ENCODE peak calls at places on chromosomes 4 and X, in nine cellular contexts. One of them, this sample, is unnamed.

GRCh38 chrX:23885803-23886202 is 21.9 kb downstream of the APOO start:
- DNase-seq in lower leg skin: no peak
- DNase-seq in DMS53: no peak
- DNase-seq in astrocyte of the spinal cord: peak
- DNase-seq in GM20000: no peak
- DNase-seq in activated CD4-positive, alpha-beta T cell treated with anti-CD3 and anti-CD28 coated beads for 36 hours: no peak
- DNase-seq in cardiac muscle cell: no peak
- DNase-seq in NCI-H1092 treated with DMSO at 0.1 percent for 48 hours: no peak
- DNase-seq in choroid plexus epithelial cell: peak
- DNase-seq in this sample: no peak

GRCh38 chrX:45322820-45323219 is 122.1 kb upstream of the DIPK2B start:
- DNase-seq in activated CD4-positive, alpha-beta T cell treated with anti-CD3 and anti-CD28 coated beads for 36 hours: no peak
- DNase-seq in choroid plexus epithelial cell: peak
- DNase-seq in NCI-H1092 treated with DMSO at 0.1 percent for 48 hours: no peak
- DNase-seq in lower leg skin: no peak
- DNase-seq in cardiac muscle cell: peak
- DNase-seq in GM20000: no peak
- DNase-seq in DMS53: peak
- DNase-seq in astrocyte of the spinal cord: peak
- DNase-seq in this sample: no peak

GRCh38 chr4:78612398-78613005 is 60.9 kb downstream of the ANXA3 start:
- DNase-seq in lower leg skin: no peak
- DNase-seq in GM20000: peak
- DNase-seq in choroid plexus epithelial cell: peak
- DNase-seq in activated CD4-positive, alpha-beta T cell treated with anti-CD3 and anti-CD28 coated beads for 36 hours: peak
- DNase-seq in NCI-H1092 treated with DMSO at 0.1 percent for 48 hours: peak
- DNase-seq in DMS53: peak
- DNase-seq in cardiac muscle cell: peak
- DNase-seq in astrocyte of the spinal cord: peak
- DNase-seq in this sample: peak

GRCh38 chrX:85836868-85837267 is 210.5 kb downstream of the CHM start:
- DNase-seq in lower leg skin: no peak
- DNase-seq in cardiac muscle cell: no peak
- DNase-seq in choroid plexus epithelial cell: no peak
- DNase-seq in DMS53: peak
- DNase-seq in GM20000: no peak
- DNase-seq in NCI-H1092 treated with DMSO at 0.1 percent for 48 hours: no peak
- DNase-seq in activated CD4-positive, alpha-beta T cell treated with anti-CD3 and anti-CD28 coated beads for 36 hours: no peak
- DNase-seq in astrocyte of the spinal cord: no peak
- DNase-seq in this sample: no peak

GRCh38 chrX:115452256-115452655 is 108.7 kb upstream of the PLS3 start:
- DNase-seq in astrocyte of the spinal cord: no peak
- DNase-seq in DMS53: no peak
- DNase-seq in activated CD4-positive, alpha-beta T cell treated with anti-CD3 and anti-CD28 coated beads for 36 hours: no peak
- DNase-seq in cardiac muscle cell: no peak
- DNase-seq in choroid plexus epithelial cell: peak
- DNase-seq in lower leg skin: no peak
- DNase-seq in GM20000: no peak
- DNase-seq in NCI-H1092 treated with DMSO at 0.1 percent for 48 hours: no peak
- DNase-seq in this sample: no peak

GRCh38 chr4:155974957-155975356 is 21.3 kb upstream of the CTSO start:
- DNase-seq in NCI-H1092 treated with DMSO at 0.1 percent for 48 hours: no peak
- DNase-seq in GM20000: no peak
- DNase-seq in activated CD4-positive, alpha-beta T cell treated with anti-CD3 and anti-CD28 coated beads for 36 hours: no peak
- DNase-seq in cardiac muscle cell: no peak
- DNase-seq in DMS53: no peak
- DNase-seq in choroid plexus epithelial cell: no peak
- DNase-seq in lower leg skin: no peak
- DNase-seq in astrocyte of the spinal cord: no peak
- DNase-seq in this sample: no peak

GRCh38 chrX:93319604-93320003 is 353.8 kb downstream of the NAP1L3 start:
- DNase-seq in NCI-H1092 treated with DMSO at 0.1 percent for 48 hours: no peak
- DNase-seq in cardiac muscle cell: no peak
- DNase-seq in astrocyte of the spinal cord: no peak
- DNase-seq in choroid plexus epithelial cell: no peak
- DNase-seq in GM20000: no peak
- DNase-seq in lower leg skin: no peak
- DNase-seq in DMS53: no peak
- DNase-seq in activated CD4-positive, alpha-beta T cell treated with anti-CD3 and anti-CD28 coated beads for 36 hours: no peak
- DNase-seq in this sample: no peak

GRCh38 chr4:186018261-186018660 is 50.7 kb upstream of the TLR3 start:
- DNase-seq in astrocyte of the spinal cord: no peak
- DNase-seq in cardiac muscle cell: no peak
- DNase-seq in activated CD4-positive, alpha-beta T cell treated with anti-CD3 and anti-CD28 coated beads for 36 hours: no peak
- DNase-seq in NCI-H1092 treated with DMSO at 0.1 percent for 48 hours: no peak
- DNase-seq in choroid plexus epithelial cell: no peak
- DNase-seq in lower leg skin: no peak
- DNase-seq in GM20000: no peak
- DNase-seq in DMS53: no peak
- DNase-seq in this sample: no peak

GRCh38 chrX:133215747-133216146 is 2.4 kb downstream of the TFDP3 start:
- DNase-seq in DMS53: peak
- DNase-seq in cardiac muscle cell: peak
- DNase-seq in activated CD4-positive, alpha-beta T cell treated with anti-CD3 and anti-CD28 coated beads for 36 hours: peak
- DNase-seq in GM20000: peak
- DNase-seq in lower leg skin: no peak
- DNase-seq in astrocyte of the spinal cord: peak
- DNase-seq in NCI-H1092 treated with DMSO at 0.1 percent for 48 hours: peak
- DNase-seq in choroid plexus epithelial cell: peak
- DNase-seq in this sample: peak

GRCh38 chr4:8353912-8354453 is 84.4 kb downstream of the HTRA3 start:
- DNase-seq in cardiac muscle cell: peak
- DNase-seq in lower leg skin: no peak
- DNase-seq in astrocyte of the spinal cord: peak
- DNase-seq in GM20000: no peak
- DNase-seq in activated CD4-positive, alpha-beta T cell treated with anti-CD3 and anti-CD28 coated beads for 36 hours: no peak
- DNase-seq in choroid plexus epithelial cell: peak
- DNase-seq in DMS53: no peak
- DNase-seq in NCI-H1092 treated with DMSO at 0.1 percent for 48 hours: no peak
- DNase-seq in this sample: no peak

GRCh38 chr4:3286335-3287175 is 6.3 kb upstream of the RGS12 start:
- DNase-seq in DMS53: peak
- DNase-seq in GM20000: peak
- DNase-seq in choroid plexus epithelial cell: no peak
- DNase-seq in lower leg skin: no peak
- DNase-seq in cardiac muscle cell: no peak
- DNase-seq in NCI-H1092 treated with DMSO at 0.1 percent for 48 hours: no peak
- DNase-seq in activated CD4-positive, alpha-beta T cell treated with anti-CD3 and anti-CD28 coated beads for 36 hours: no peak
- DNase-seq in astrocyte of the spinal cord: no peak
- DNase-seq in this sample: no peak

GRCh38 chr4:29142708-29143107 is 1577.5 kb upstream of the PCDH7 start:
- DNase-seq in astrocyte of the spinal cord: no peak
- DNase-seq in DMS53: no peak
- DNase-seq in GM20000: no peak
- DNase-seq in cardiac muscle cell: no peak
- DNase-seq in choroid plexus epithelial cell: no peak
- DNase-seq in lower leg skin: no peak
- DNase-seq in activated CD4-positive, alpha-beta T cell treated with anti-CD3 and anti-CD28 coated beads for 36 hours: no peak
- DNase-seq in NCI-H1092 treated with DMSO at 0.1 percent for 48 hours: no peak
- DNase-seq in this sample: no peak

GRCh38 chr4:61740950-61741638 is 541.0 kb downstream of the ADGRL3 start:
- DNase-seq in GM20000: no peak
- DNase-seq in lower leg skin: no peak
- DNase-seq in NCI-H1092 treated with DMSO at 0.1 percent for 48 hours: peak
- DNase-seq in choroid plexus epithelial cell: peak
- DNase-seq in activated CD4-positive, alpha-beta T cell treated with anti-CD3 and anti-CD28 coated beads for 36 hours: no peak
- DNase-seq in astrocyte of the spinal cord: no peak
- DNase-seq in DMS53: peak
- DNase-seq in cardiac muscle cell: peak
- DNase-seq in this sample: no peak

GRCh38 chrX:69362889-69363288 is 141.2 kb upstream of the NALF2 start:
- DNase-seq in choroid plexus epithelial cell: no peak
- DNase-seq in activated CD4-positive, alpha-beta T cell treated with anti-CD3 and anti-CD28 coated beads for 36 hours: no peak
- DNase-seq in NCI-H1092 treated with DMSO at 0.1 percent for 48 hours: no peak
- DNase-seq in cardiac muscle cell: peak
- DNase-seq in DMS53: no peak
- DNase-seq in astrocyte of the spinal cord: no peak
- DNase-seq in GM20000: no peak
- DNase-seq in lower leg skin: no peak
- DNase-seq in this sample: no peak

GRCh38 chrX:103919336-103919682 is 43.1 kb upstream of the TMSB15B start:
- DNase-seq in choroid plexus epithelial cell: peak
- DNase-seq in lower leg skin: no peak
- DNase-seq in DMS53: peak
- DNase-seq in NCI-H1092 treated with DMSO at 0.1 percent for 48 hours: peak
- DNase-seq in astrocyte of the spinal cord: peak
- DNase-seq in activated CD4-positive, alpha-beta T cell treated with anti-CD3 and anti-CD28 coated beads for 36 hours: peak
- DNase-seq in GM20000: no peak
- DNase-seq in cardiac muscle cell: peak
- DNase-seq in this sample: peak

GRCh38 chrX:8033175-8033574 is 106.0 kb upstream of the PNPLA4 start:
- DNase-seq in activated CD4-positive, alpha-beta T cell treated with anti-CD3 and anti-CD28 coated beads for 36 hours: no peak
- DNase-seq in cardiac muscle cell: no peak
- DNase-seq in choroid plexus epithelial cell: no peak
- DNase-seq in DMS53: peak
- DNase-seq in GM20000: no peak
- DNase-seq in astrocyte of the spinal cord: no peak
- DNase-seq in NCI-H1092 treated with DMSO at 0.1 percent for 48 hours: no peak
- DNase-seq in lower leg skin: no peak
- DNase-seq in this sample: no peak

GRCh38 chr4:77434299-77435092 is 171.1 kb upstream of the CXCL13 start:
- DNase-seq in astrocyte of the spinal cord: no peak
- DNase-seq in lower leg skin: no peak
- DNase-seq in GM20000: no peak
- DNase-seq in NCI-H1092 treated with DMSO at 0.1 percent for 48 hours: no peak
- DNase-seq in choroid plexus epithelial cell: no peak
- DNase-seq in cardiac muscle cell: peak
- DNase-seq in DMS53: no peak
- DNase-seq in activated CD4-positive, alpha-beta T cell treated with anti-CD3 and anti-CD28 coated beads for 36 hours: no peak
- DNase-seq in this sample: no peak

GRCh38 chr4:108107116-108107515 is 61.6 kb downstream of the LEF1 start:
- DNase-seq in activated CD4-positive, alpha-beta T cell treated with anti-CD3 and anti-CD28 coated beads for 36 hours: no peak
- DNase-seq in choroid plexus epithelial cell: no peak
- DNase-seq in astrocyte of the spinal cord: no peak
- DNase-seq in lower leg skin: no peak
- DNase-seq in GM20000: no peak
- DNase-seq in NCI-H1092 treated with DMSO at 0.1 percent for 48 hours: no peak
- DNase-seq in DMS53: no peak
- DNase-seq in cardiac muscle cell: no peak
- DNase-seq in this sample: no peak

GRCh38 chr4:52931238-52931637 is 69.1 kb downstream of the RASL11B start:
- DNase-seq in astrocyte of the spinal cord: peak
- DNase-seq in DMS53: no peak
- DNase-seq in GM20000: no peak
- DNase-seq in lower leg skin: no peak
- DNase-seq in cardiac muscle cell: no peak
- DNase-seq in NCI-H1092 treated with DMSO at 0.1 percent for 48 hours: no peak
- DNase-seq in choroid plexus epithelial cell: peak
- DNase-seq in activated CD4-positive, alpha-beta T cell treated with anti-CD3 and anti-CD28 coated beads for 36 hours: no peak
- DNase-seq in this sample: no peak

GRCh38 chrX:56564921-56565861 is 1.8 kb downstream of the UBQLN2 start:
- DNase-seq in activated CD4-positive, alpha-beta T cell treated with anti-CD3 and anti-CD28 coated beads for 36 hours: peak
- DNase-seq in lower leg skin: no peak
- DNase-seq in DMS53: peak
- DNase-seq in NCI-H1092 treated with DMSO at 0.1 percent for 48 hours: peak
- DNase-seq in GM20000: no peak
- DNase-seq in choroid plexus epithelial cell: peak
- DNase-seq in astrocyte of the spinal cord: no peak
- DNase-seq in cardiac muscle cell: peak
- DNase-seq in this sample: no peak

GRCh38 chr4:65798498-65799127 is 128.3 kb upstream of the EPHA5 start:
- DNase-seq in cardiac muscle cell: no peak
- DNase-seq in DMS53: peak
- DNase-seq in astrocyte of the spinal cord: no peak
- DNase-seq in choroid plexus epithelial cell: no peak
- DNase-seq in lower leg skin: no peak
- DNase-seq in NCI-H1092 treated with DMSO at 0.1 percent for 48 hours: no peak
- DNase-seq in GM20000: no peak
- DNase-seq in activated CD4-positive, alpha-beta T cell treated with anti-CD3 and anti-CD28 coated beads for 36 hours: no peak
- DNase-seq in this sample: peak

GRCh38 chr4:825063-825968 is 613 bp downstream of the CPLX1 start:
- DNase-seq in NCI-H1092 treated with DMSO at 0.1 percent for 48 hours: peak
- DNase-seq in lower leg skin: no peak
- DNase-seq in activated CD4-positive, alpha-beta T cell treated with anti-CD3 and anti-CD28 coated beads for 36 hours: peak
- DNase-seq in cardiac muscle cell: peak
- DNase-seq in choroid plexus epithelial cell: peak
- DNase-seq in DMS53: peak
- DNase-seq in astrocyte of the spinal cord: no peak
- DNase-seq in GM20000: peak
- DNase-seq in this sample: no peak

GRCh38 chr4:180913750-180914149 is 1329.5 kb upstream of the TENM3 start:
- DNase-seq in GM20000: no peak
- DNase-seq in astrocyte of the spinal cord: peak
- DNase-seq in NCI-H1092 treated with DMSO at 0.1 percent for 48 hours: no peak
- DNase-seq in lower leg skin: no peak
- DNase-seq in activated CD4-positive, alpha-beta T cell treated with anti-CD3 and anti-CD28 coated beads for 36 hours: no peak
- DNase-seq in DMS53: no peak
- DNase-seq in choroid plexus epithelial cell: peak
- DNase-seq in cardiac muscle cell: peak
- DNase-seq in this sample: peak

GRCh38 chrX:70762285-70762684 is 146.2 kb downstream of the TEX11 start:
- DNase-seq in NCI-H1092 treated with DMSO at 0.1 percent for 48 hours: no peak
- DNase-seq in activated CD4-positive, alpha-beta T cell treated with anti-CD3 and anti-CD28 coated beads for 36 hours: no peak
- DNase-seq in choroid plexus epithelial cell: no peak
- DNase-seq in GM20000: no peak
- DNase-seq in lower leg skin: no peak
- DNase-seq in astrocyte of the spinal cord: no peak
- DNase-seq in cardiac muscle cell: no peak
- DNase-seq in DMS53: peak
- DNase-seq in this sample: peak

GRCh38 chr4:1290165-1290977 is 680 bp downstream of the MAEA start:
- DNase-seq in cardiac muscle cell: no peak
- DNase-seq in astrocyte of the spinal cord: no peak
- DNase-seq in choroid plexus epithelial cell: peak
- DNase-seq in GM20000: peak
- DNase-seq in NCI-H1092 treated with DMSO at 0.1 percent for 48 hours: no peak
- DNase-seq in lower leg skin: no peak
- DNase-seq in activated CD4-positive, alpha-beta T cell treated with anti-CD3 and anti-CD28 coated beads for 36 hours: peak
- DNase-seq in DMS53: peak
- DNase-seq in this sample: no peak

GRCh38 chrX:110146521-110146920 is 143.6 kb downstream of the TMEM164 start:
- DNase-seq in astrocyte of the spinal cord: peak
- DNase-seq in cardiac muscle cell: peak
- DNase-seq in choroid plexus epithelial cell: peak
- DNase-seq in NCI-H1092 treated with DMSO at 0.1 percent for 48 hours: peak
- DNase-seq in lower leg skin: peak
- DNase-seq in GM20000: peak
- DNase-seq in activated CD4-positive, alpha-beta T cell treated with anti-CD3 and anti-CD28 coated beads for 36 hours: peak
- DNase-seq in DMS53: peak
- DNase-seq in this sample: peak

GRCh38 chr4:108884596-108884995 is 121.7 kb upstream of the ETNPPL start:
- DNase-seq in activated CD4-positive, alpha-beta T cell treated with anti-CD3 and anti-CD28 coated beads for 36 hours: no peak
- DNase-seq in lower leg skin: no peak
- DNase-seq in astrocyte of the spinal cord: no peak
- DNase-seq in cardiac muscle cell: no peak
- DNase-seq in NCI-H1092 treated with DMSO at 0.1 percent for 48 hours: no peak
- DNase-seq in choroid plexus epithelial cell: peak
- DNase-seq in DMS53: no peak
- DNase-seq in GM20000: no peak
- DNase-seq in this sample: no peak

GRCh38 chr4:80446664-80447063 is 111.1 kb downstream of the CFAP299 start:
- DNase-seq in choroid plexus epithelial cell: no peak
- DNase-seq in NCI-H1092 treated with DMSO at 0.1 percent for 48 hours: no peak
- DNase-seq in activated CD4-positive, alpha-beta T cell treated with anti-CD3 and anti-CD28 coated beads for 36 hours: no peak
- DNase-seq in astrocyte of the spinal cord: no peak
- DNase-seq in lower leg skin: no peak
- DNase-seq in DMS53: no peak
- DNase-seq in cardiac muscle cell: no peak
- DNase-seq in GM20000: no peak
- DNase-seq in this sample: no peak

GRCh38 chr4:123421227-123421941 is 24.8 kb downstream of the SPRY1 start:
- DNase-seq in NCI-H1092 treated with DMSO at 0.1 percent for 48 hours: no peak
- DNase-seq in activated CD4-positive, alpha-beta T cell treated with anti-CD3 and anti-CD28 coated beads for 36 hours: no peak
- DNase-seq in astrocyte of the spinal cord: no peak
- DNase-seq in cardiac muscle cell: peak
- DNase-seq in choroid plexus epithelial cell: peak
- DNase-seq in DMS53: no peak
- DNase-seq in GM20000: no peak
- DNase-seq in lower leg skin: no peak
- DNase-seq in this sample: no peak

GRCh38 chr4:78567502-78568075 is 16.0 kb downstream of the ANXA3 start:
- DNase-seq in lower leg skin: no peak
- DNase-seq in activated CD4-positive, alpha-beta T cell treated with anti-CD3 and anti-CD28 coated beads for 36 hours: no peak
- DNase-seq in NCI-H1092 treated with DMSO at 0.1 percent for 48 hours: no peak
- DNase-seq in GM20000: no peak
- DNase-seq in astrocyte of the spinal cord: no peak
- DNase-seq in cardiac muscle cell: no peak
- DNase-seq in choroid plexus epithelial cell: no peak
- DNase-seq in DMS53: no peak
- DNase-seq in this sample: no peak

GRCh38 chr4:188428935-188429334 is 289.7 kb downstream of the TRIML1 start:
- DNase-seq in DMS53: peak
- DNase-seq in activated CD4-positive, alpha-beta T cell treated with anti-CD3 and anti-CD28 coated beads for 36 hours: no peak
- DNase-seq in lower leg skin: no peak
- DNase-seq in astrocyte of the spinal cord: no peak
- DNase-seq in choroid plexus epithelial cell: no peak
- DNase-seq in GM20000: no peak
- DNase-seq in cardiac muscle cell: peak
- DNase-seq in NCI-H1092 treated with DMSO at 0.1 percent for 48 hours: peak
- DNase-seq in this sample: peak

This sample was measured in SK-MEL-5.